ENCODE peak calls at places on chromosomes 5 and 9, in four cellular contexts. Y is HCT116, Q is tibial nerve, C is right lobe of liver. P is an unnamed sample.

GRCh38 chr5:161007879-161008278 is 155.9 kb upstream of the ATP10B start:
- DNase-seq in Y (no peak), Q (no peak), C (no peak), P (no peak)

GRCh38 chr5:4893063-4893744 is 246.9 kb upstream of the ADAMTS16 start:
- DNase-seq in Y (no peak), Q (no peak), C (no peak), P (no peak)

GRCh38 chr9:86902606-86903460 is 44.5 kb downstream of the GAS1 start:
- DNase-seq in Y (no peak), Q (no peak), C (no peak), P (no peak)

GRCh38 chr9:70315389-70315788 is 56.6 kb downstream of the SMC5 start:
- DNase-seq in Y (no peak), Q (no peak), C (no peak), P (no peak)

GRCh38 chr5:175897285-175897684 is 25.9 kb downstream of the CPLX2 start:
- DNase-seq in Y (no peak), Q (no peak), C (no peak), P (no peak)

GRCh38 chr9:21402387-21403247 is 6.3 kb upstream of the IFNA8 start:
- DNase-seq in Y (no peak), Q (no peak), C (no peak), P (peak; percentile 60)

GRCh38 chr9:89826186-89826585 is 221.4 kb downstream of the GADD45G start:
- DNase-seq in Y (no peak), Q (no peak), C (no peak), P (peak; percentile 4)

GRCh38 chr5:106312360-106312759 is 1358.4 kb downstream of the EFNA5 start:
- DNase-seq in Y (no peak), Q (no peak), C (no peak), P (no peak)

GRCh38 chr5:80172067-80172690 is 83.7 kb downstream of the SERINC5 start:
- DNase-seq in Y (no peak), Q (no peak), C (no peak), P (peak; percentile 40)

GRCh38 chr5:163409384-163409783 is 28.0 kb upstream of the CCNG1 start:
- DNase-seq in Y (no peak), Q (no peak), C (no peak), P (no peak)

DNA sequence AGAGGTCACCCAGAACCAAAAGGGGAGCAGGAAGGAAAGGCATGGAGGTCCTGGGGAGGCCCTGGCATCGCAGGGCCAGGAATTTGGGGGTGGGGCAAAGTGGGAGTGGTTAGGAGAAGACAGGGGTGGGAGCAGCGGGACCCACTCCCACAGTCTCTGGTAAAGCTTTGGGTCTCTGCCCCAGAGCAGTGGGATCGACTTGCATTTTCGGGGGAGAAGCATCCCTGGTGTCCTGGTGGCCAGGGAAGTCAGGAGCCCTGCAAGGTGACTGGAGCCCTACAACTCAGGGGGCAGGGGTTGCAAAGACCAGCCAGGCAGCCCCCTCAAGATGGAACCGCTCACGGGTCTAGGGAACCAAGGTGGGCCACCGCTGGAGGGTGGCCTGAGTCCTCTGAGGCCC is 22.4 kb upstream of the GTF3C5 start:
- DNase-seq in Y (no peak), Q (no peak), C (peak; percentile 27), P (no peak)
- TF ChIP-seq CTCF in Y (no peak), Q (no peak), C (no peak), P (no peak)

GRCh38 chr9:132384376-132384775 is 22.3 kb downstream of the TTF1 start:
- DNase-seq in Y (no peak), Q (no peak), C (no peak), P (no peak)

GRCh38 chr9:132381966-132382541 is 24.6 kb downstream of the TTF1 start:
- DNase-seq in Y (no peak), Q (no peak), C (no peak), P (no peak)

GRCh38 chr9:132383462-132383883 is 23.2 kb downstream of the TTF1 start:
- DNase-seq in Y (no peak), Q (no peak), C (no peak), P (no peak)
- H3K4me3 ChIP-seq in Y (no peak overlapping the region), Q (no peak overlapping the region), C (no peak overlapping the region), P (no peak overlapping the region)

DNA sequence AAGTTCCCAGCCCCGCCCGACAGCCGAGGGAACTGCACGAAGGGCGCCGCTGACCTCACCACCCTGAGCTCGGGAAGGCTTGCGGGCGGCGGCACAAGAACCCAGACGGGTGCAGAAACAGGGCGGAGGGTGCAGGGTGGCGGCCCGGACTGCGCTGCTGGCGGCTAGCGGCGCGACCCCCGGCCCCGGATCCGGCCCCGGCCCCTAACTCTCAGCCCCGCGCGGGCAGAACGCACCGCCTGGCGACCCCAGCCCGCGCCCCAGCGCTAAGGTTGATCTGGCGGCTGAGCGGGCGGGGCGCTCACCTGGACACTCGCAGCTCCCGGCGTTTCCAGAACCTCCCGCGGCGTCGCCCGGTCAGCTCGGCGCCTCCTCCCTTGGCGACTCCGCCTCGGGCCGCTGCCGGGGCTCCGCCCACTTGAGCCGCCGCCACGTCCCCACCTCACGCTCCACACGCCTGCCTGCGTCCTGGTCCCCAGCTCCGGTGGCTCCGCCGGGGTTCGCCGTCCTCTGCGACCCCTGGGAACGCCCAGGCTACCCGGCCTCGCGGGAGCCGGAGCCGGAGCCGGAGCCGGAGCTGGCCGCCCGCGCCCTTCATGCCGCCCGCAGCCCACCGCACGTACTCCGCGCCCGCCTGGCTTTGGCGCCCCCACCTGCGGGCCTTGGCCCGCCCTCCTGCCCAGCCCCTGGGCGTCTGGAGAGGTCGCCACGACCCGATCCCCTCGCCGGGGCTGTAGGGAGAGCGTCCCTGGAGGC is at the start of gene P4HA2:
- DNase-seq in Y (peak; percentile 56), Q (peak; percentile 64), C (peak; percentile 94), P (peak; percentile 84)
- TF ChIP-seq POLR2A in Y (peak; percentile 87), Q (no peak), C (peak; percentile 81), P (no peak)

DNA sequence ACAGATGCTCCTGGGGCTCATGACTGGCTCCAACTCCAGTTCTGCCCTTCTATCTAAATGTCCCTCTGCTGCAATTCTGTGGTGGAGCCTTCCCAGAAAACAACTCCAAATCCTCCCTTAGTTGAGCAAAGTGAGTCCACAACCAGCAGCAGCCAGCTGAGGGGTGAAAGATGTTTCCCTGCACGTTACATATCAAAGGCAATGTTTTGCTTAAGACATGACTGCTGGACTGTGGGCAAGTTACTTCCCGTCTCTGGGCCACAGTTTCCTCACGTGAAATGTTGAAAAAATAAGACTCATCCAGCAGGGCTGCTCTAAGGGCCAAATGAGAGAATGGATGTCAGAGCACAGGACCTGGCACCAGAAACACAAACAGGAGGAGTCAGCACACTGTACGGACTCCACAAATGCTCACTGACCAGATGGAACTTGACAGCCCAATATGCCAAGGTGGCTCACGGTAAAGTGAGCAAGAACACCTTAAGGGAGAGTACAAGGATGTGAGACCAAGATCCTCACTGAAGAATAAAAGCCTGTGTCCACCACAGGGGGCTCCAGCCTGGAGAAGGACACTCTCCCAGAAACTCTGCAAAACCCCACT is 138.4 kb upstream of the ABCA1 start:
- DNase-seq in Y (no peak), Q (peak; percentile 54), C (no peak), P (no peak)
- TF ChIP-seq CTCF in Y (no peak), Q (no peak), C (no peak), P (no peak)

DNA sequence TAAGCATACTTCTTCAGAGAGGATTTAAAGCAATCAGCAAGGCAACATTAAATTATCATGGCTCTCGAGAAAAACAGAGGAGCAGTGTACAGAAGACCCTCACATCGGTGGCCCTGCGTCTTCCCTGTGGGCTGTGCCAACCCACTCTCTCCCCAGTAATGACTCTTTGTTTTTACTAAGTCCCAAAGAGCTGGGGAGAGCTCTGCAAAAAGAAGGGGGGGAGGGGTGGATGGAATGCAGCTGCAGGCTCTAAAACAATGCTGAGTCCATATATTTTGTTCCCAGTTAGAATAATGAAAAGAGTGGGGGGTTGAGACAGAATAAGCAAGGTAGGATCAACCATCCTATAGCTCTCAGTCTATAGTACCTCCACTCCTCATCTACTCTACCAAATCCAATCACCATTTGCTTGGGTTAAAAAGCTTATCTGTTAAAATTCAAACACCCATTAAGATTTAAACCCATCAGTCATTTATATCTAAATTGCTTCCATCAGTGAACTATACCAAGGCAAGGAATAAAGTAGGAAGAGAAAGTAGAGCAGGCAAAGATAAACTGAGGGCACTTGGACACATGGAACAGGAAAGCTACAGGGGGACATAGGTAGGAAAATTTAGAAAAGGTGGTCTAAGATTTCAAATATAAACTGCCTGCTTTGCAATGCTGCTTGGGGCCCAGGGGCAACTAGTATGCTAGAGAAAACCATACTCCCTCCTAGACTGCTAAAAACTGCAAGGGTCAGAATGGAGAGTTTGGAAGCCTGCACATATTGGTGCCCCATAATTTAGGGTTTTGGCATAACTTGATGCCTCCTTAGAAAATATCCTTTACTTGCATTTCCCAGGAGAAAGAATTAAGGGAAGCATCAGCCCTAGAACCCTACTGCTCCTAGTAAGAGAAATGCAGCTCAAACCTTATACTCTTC is 20.6 kb downstream of the ELL2 start:
- DNase-seq in Y (no peak), Q (no peak), C (no peak), P (no peak)
- H3K4me3 ChIP-seq in Y (no peak overlapping the region), Q (no peak overlapping the region), C (no peak overlapping the region), P (no peak overlapping the region)

DNA sequence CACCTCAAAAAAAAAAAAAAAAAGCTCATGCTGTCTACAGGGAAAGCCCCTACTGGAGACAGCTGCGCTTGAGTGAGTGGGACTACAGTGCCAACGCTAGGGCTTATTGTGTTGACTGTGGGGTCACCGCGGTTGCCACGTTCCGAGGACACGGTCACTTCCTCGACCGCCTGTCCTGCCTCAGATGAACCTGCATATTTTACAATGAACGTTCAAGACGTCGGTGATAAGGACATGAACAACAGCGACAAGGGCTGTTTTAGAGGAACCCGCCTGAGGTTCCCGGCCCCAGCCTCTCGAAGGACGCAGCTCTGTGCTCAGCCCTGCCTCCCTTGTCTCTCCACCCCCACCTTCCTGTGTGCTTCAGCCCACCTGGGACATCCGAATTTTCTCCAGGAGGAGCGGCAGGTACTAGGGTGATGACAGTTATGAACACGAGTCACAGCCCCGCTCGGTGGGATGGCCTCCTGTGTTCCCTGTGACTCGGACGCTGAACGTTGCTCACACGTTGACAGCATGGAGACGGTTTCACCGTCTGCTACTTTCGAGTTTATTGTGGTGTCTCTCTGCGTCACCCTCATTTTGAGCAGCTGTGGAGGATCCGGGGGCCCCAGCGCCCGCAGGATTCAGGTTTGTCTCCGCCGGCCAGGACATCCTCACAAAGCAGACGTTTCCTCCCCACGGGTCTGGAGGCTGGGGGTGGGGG is 11.3 kb upstream of the DIPK1B start:
- DNase-seq in Y (no peak), Q (no peak), C (peak; percentile 53), P (no peak)
- TF ChIP-seq POLR2A in Y (no peak), Q (no peak), C (no peak), P (no peak)

GRCh38 chr9:117278020-117278419 is 136.8 kb downstream of the ASTN2 start:
- DNase-seq in Y (no peak), Q (no peak), C (no peak), P (no peak)
- TF ChIP-seq CTCF in Y (no peak), Q (no peak), C (no peak), P (no peak)

GRCh38 chr9:126528111-126528510 is 85.6 kb upstream of the LMX1B start:
- DNase-seq in Y (no peak), Q (no peak), C (no peak), P (no peak)
- H3K4me3 ChIP-seq in Y (no peak overlapping the region), Q (no peak overlapping the region), C (no peak overlapping the region), P (no peak overlapping the region)